ENCODE peak calls at places on chromosomes 5 and 9, in six cellular contexts. O is NCI-H524; L is naive thymus-derived CD4-positive, alpha-beta T cell; S is IMR-90; G is cardiac muscle cell; X is AG08395. K is an unnamed sample.

GRCh38 chr5:168443950-168444700 is 42.1 kb upstream of the RARS1 start:
- DNase-seq in O (no peak), L (no peak), S (peak), G (peak), X (no peak), K (no peak)

GRCh38 chr5:75048457-75048953 is 3.9 kb downstream of the GCNT4 start:
- DNase-seq in O (no peak), L (no peak), S (peak), G (peak), X (peak), K (no peak)

GRCh38 chr5:157107508-157107907 is 1.3 kb downstream of the HAVCR2 start:
- DNase-seq in O (no peak), L (no peak), S (no peak), G (no peak), X (no peak), K (no peak)

GRCh38 chr5:173340984-173341383 is 12.8 kb upstream of the STC2 start:
- DNase-seq in O (no peak), L (no peak), S (no peak), G (no peak), X (no peak), K (no peak)

GRCh38 chr9:85212209-85212608 is 529.5 kb downstream of the AGTPBP1 start:
- DNase-seq in O (no peak), L (no peak), S (no peak), G (peak), X (peak), K (no peak)

GRCh38 chr5:130845049-130845765 is 319.8 kb downstream of the HINT1 start:
- DNase-seq in O (no peak), L (no peak), S (no peak), G (no peak), X (no peak), K (no peak)

GRCh38 chr5:149442563-149443182 is 63.6 kb upstream of the IL17B start:
- DNase-seq in O (peak), L (peak), S (peak), G (peak), X (peak), K (peak)

GRCh38 chr9:34562136-34562745 is 27.3 kb downstream of the CNTFR start:
- DNase-seq in O (no peak), L (no peak), S (no peak), G (no peak), X (no peak), K (no peak)

GRCh38 chr9:34957492-34958410 is at the start of gene PHF24:
- DNase-seq in O (no peak), L (no peak), S (no peak), G (peak), X (peak), K (no peak)

GRCh38 chr9:96125624-96126023 is 176.4 kb downstream of the HSD17B3 start:
- DNase-seq in O (no peak), L (no peak), S (no peak), G (no peak), X (no peak), K (no peak)

GRCh38 chr9:130713286-130713975 is 19.9 kb downstream of the EXOSC2 start:
- DNase-seq in O (peak), L (no peak), S (peak), G (peak), X (peak), K (peak)

GRCh38 chr9:126398403-126399058 is 71.9 kb downstream of the MVB12B start:
- DNase-seq in O (no peak), L (peak), S (peak), G (peak), X (peak), K (peak)

GRCh38 chr5:132426525-132427138 is 57.1 kb downstream of the SLC22A5 start:
- DNase-seq in O (no peak), L (no peak), S (peak), G (peak), X (peak), K (peak)

GRCh38 chr9:125854553-125855275 is 107.5 kb downstream of the PBX3 start:
- DNase-seq in O (no peak), L (no peak), S (peak), G (no peak), X (peak), K (no peak)

GRCh38 chr5:109410389-109411174 is 808 bp upstream of the PJA2 start:
- DNase-seq in O (peak), L (no peak), S (peak), G (peak), X (peak), K (peak)

GRCh38 chr9:136521541-136521940 is 24.3 kb downstream of the NOTCH1 start:
- DNase-seq in O (no peak), L (no peak), S (no peak), G (no peak), X (no peak), K (peak)

GRCh38 chr5:173303878-173304590 is 24.2 kb downstream of the STC2 start:
- DNase-seq in O (no peak), L (no peak), S (peak), G (no peak), X (no peak), K (no peak)

GRCh38 chr9:92664394-92665152 is 5.4 kb downstream of the IPPK start:
- DNase-seq in O (no peak), L (peak), S (peak), G (no peak), X (no peak), K (no peak)

GRCh38 chr5:180082633-180083420 is 11.3 kb upstream of the RNF130 start:
- DNase-seq in O (no peak), L (no peak), S (no peak), G (no peak), X (no peak), K (peak)

GRCh38 chr9:2767800-2768199 is 50.5 kb downstream of the KCNV2 start:
- DNase-seq in O (no peak), L (no peak), S (peak), G (no peak), X (no peak), K (no peak)

GRCh38 chr5:64384761-64385160 is 121.1 kb upstream of the RGS7BP start:
- DNase-seq in O (no peak), L (no peak), S (no peak), G (peak), X (no peak), K (no peak)

GRCh38 chr9:97703437-97704326 is 6.5 kb upstream of the XPA start:
- DNase-seq in O (no peak), L (no peak), S (peak), G (peak), X (peak), K (peak)

GRCh38 chr5:56861893-56862485 is 46.6 kb downstream of the MAP3K1 start:
- DNase-seq in O (no peak), L (no peak), S (no peak), G (no peak), X (no peak), K (no peak)

GRCh38 chr5:72378636-72379289 is 58.6 kb downstream of the PTCD2 start:
- DNase-seq in O (peak), L (no peak), S (peak), G (peak), X (peak), K (peak)

GRCh38 chr9:95087659-95088242 is 229.8 kb downstream of the FANCC start:
- DNase-seq in O (no peak), L (no peak), S (no peak), G (no peak), X (no peak), K (no peak)

GRCh38 chr9:128026255-128027165 is 40.6 kb downstream of the NAIF1 start:
- DNase-seq in O (no peak), L (peak), S (no peak), G (peak), X (no peak), K (no peak)

GRCh38 chr9:132008871-132009812 is 70.5 kb downstream of the MED27 start:
- DNase-seq in O (no peak), L (no peak), S (no peak), G (no peak), X (no peak), K (no peak)

K was measured in adrenal gland.